ENCODE peak calls at places on chromosomes 5 and 9, in ten cellular contexts. Y is endothelial cell of umbilical vein; P is body of pancreas; V is left ventricle myocardium inferior; N is heart right ventricle; G is psoas muscle; J is lower lobe of right lung; O is H1; B is A673; W is CD8-positive, alpha-beta memory T cell. X is an unnamed sample.

GRCh38 chr5:34847056-34847455 is 8.1 kb downstream of the TTC23L start:
- DNase-seq in Y (no peak), P (no peak), V (no peak), N (no peak), G (no peak), J (no peak), O (no peak), B (no peak), W (no peak), X (peak)

GRCh38 chr5:18088020-18088579 is 453.8 kb downstream of the TAF11L14 start:
- DNase-seq in Y (no peak), P (no peak), V (no peak), N (no peak), G (no peak), J (no peak), O (no peak), B (no peak), W (no peak), X (no peak)

GRCh38 chr9:73154271-73154670 is 2.6 kb downstream of the ANXA1 start:
- DNase-seq in Y (no peak), P (no peak), V (no peak), N (no peak), G (no peak), J (no peak), O (no peak), B (no peak), W (no peak), X (no peak)

GRCh38 chr9:137341227-137341626 is 39.2 kb upstream of the NRARP start:
- DNase-seq in Y (no peak), P (no peak), V (no peak), N (no peak), G (no peak), J (no peak), O (no peak), B (no peak), W (no peak), X (no peak)

GRCh38 chr9:123534336-123534735 is 178.3 kb downstream of the CRB2 start:
- DNase-seq in Y (no peak), P (no peak), V (no peak), N (no peak), G (no peak), J (no peak), O (no peak), B (no peak), W (no peak), X (no peak)

GRCh38 chr5:55223219-55223987 is 3.7 kb downstream of the MCIDAS start:
- DNase-seq in Y (no peak), P (no peak), V (no peak), N (no peak), G (no peak), J (no peak), O (no peak), B (no peak), W (no peak), X (no peak)

GRCh38 chr5:159450417-159450816 is 120.1 kb upstream of the IL12B start:
- DNase-seq in Y (no peak), P (no peak), V (no peak), N (no peak), G (no peak), J (no peak), O (no peak), B (no peak), W (no peak), X (no peak)

GRCh38 chr5:318931-319601 is 2.4 kb upstream of the AHRR start:
- DNase-seq in Y (no peak), P (no peak), V (no peak), N (no peak), G (no peak), J (no peak), O (no peak), B (no peak), W (no peak), X (peak)

GRCh38 chr5:33524476-33524875 is 83.7 kb downstream of the TARS1 start:
- DNase-seq in Y (no peak), P (no peak), V (no peak), N (no peak), G (no peak), J (no peak), O (no peak), B (no peak), W (no peak), X (no peak)

GRCh38 chr9:128902351-128903078 is 18.3 kb upstream of the PHYHD1 start:
- DNase-seq in Y (no peak), P (no peak), V (peak), N (peak), G (no peak), J (peak), O (no peak), B (no peak), W (peak), X (no peak)

GRCh38 chr9:90025816-90026215 is 421.0 kb downstream of the GADD45G start:
- DNase-seq in Y (no peak), P (no peak), V (no peak), N (no peak), G (no peak), J (no peak), O (peak), B (no peak), W (no peak), X (peak)

GRCh38 chr9:124776952-124777645 is at the start of gene OLFML2A:
- DNase-seq in Y (no peak), P (no peak), V (no peak), N (peak), G (no peak), J (no peak), O (no peak), B (peak), W (no peak), X (peak)

GRCh38 chr5:10233505-10233904 is 16.2 kb downstream of the ATPSCKMT start:
- DNase-seq in Y (peak), P (no peak), V (no peak), N (no peak), G (no peak), J (no peak), O (no peak), B (peak), W (no peak), X (no peak)

GRCh38 chr9:99822096-99822595 is 461 bp downstream of the NR4A3 start:
- DNase-seq in Y (no peak), P (no peak), V (no peak), N (no peak), G (no peak), J (no peak), O (no peak), B (no peak), W (no peak), X (no peak)

GRCh38 chr5:170028124-170028523 is 47.8 kb upstream of the INSYN2B start:
- DNase-seq in Y (no peak), P (no peak), V (no peak), N (no peak), G (no peak), J (no peak), O (no peak), B (no peak), W (no peak), X (no peak)

GRCh38 chr5:176747670-176748072 is 62.7 kb upstream of the UNC5A start:
- DNase-seq in Y (no peak), P (no peak), V (no peak), N (no peak), G (no peak), J (no peak), O (no peak), B (no peak), W (no peak), X (peak)

GRCh38 chr9:135471751-135472640 is 7.6 kb upstream of the PPP1R26 start:
- DNase-seq in Y (no peak), P (no peak), V (no peak), N (no peak), G (no peak), J (no peak), O (no peak), B (no peak), W (no peak), X (no peak)

GRCh38 chr9:113564804-113565237 is 101.3 kb downstream of the RGS3 start:
- DNase-seq in Y (no peak), P (peak), V (peak), N (peak), G (peak), J (peak), O (no peak), B (peak), W (no peak), X (no peak)

GRCh38 chr5:54883374-54884194 is 101.8 kb downstream of the ESM1 start:
- DNase-seq in Y (peak), P (peak), V (peak), N (peak), G (peak), J (peak), O (peak), B (peak), W (no peak), X (peak)

GRCh38 chr9:36101916-36102741 is 34.4 kb upstream of the GLIPR2 start:
- DNase-seq in Y (peak), P (no peak), V (no peak), N (no peak), G (peak), J (no peak), O (peak), B (peak), W (no peak), X (peak)

GRCh38 chr5:42500003-42500599 is 76.9 kb downstream of the GHR start:
- DNase-seq in Y (no peak), P (no peak), V (no peak), N (no peak), G (no peak), J (no peak), O (no peak), B (no peak), W (no peak), X (no peak)

DNA sequence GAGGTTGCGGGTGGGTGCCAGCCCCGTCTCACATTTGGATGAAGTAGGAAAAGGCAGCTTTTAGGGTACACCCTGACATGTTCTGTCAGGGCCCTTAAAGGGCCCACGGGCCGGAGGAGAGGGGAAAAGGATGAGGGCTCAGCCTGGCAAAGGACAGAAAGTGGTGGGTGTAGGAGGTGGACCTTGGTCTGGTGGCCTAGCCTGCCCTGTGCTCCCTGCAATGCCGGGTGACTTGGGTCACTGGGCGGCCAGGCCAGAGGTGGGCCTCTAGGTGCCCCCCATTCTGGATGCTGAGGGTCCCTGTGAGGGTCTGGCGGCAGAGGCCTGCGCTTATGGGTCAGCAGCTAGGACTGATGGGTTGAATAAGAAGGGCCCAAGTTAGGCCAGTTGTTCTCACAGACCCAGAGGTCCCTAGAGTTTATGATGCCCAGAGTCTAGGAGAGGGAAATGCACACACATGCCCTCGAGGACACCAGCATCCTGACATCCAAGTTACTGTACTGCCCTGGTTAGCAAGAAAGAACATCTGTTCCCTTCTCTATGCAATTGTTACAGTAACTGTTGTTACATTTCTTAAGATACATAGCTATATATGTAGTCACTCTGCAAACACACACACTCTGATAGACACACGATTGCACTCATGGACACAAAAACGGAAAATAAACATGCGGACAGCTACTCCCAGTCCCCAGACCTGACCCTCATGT is 12.5 kb downstream of the TRIM7 start:
- DNase-seq in Y (no peak), P (no peak), V (no peak), N (no peak), G (no peak), J (no peak), O (no peak), B (no peak), W (no peak), X (no peak)
- H3K27ac ChIP-seq in Y (no peak), P (peak), V (peak), N (peak), G (peak), J (peak), O (no peak), B (peak), W (peak), X (peak)

DNA sequence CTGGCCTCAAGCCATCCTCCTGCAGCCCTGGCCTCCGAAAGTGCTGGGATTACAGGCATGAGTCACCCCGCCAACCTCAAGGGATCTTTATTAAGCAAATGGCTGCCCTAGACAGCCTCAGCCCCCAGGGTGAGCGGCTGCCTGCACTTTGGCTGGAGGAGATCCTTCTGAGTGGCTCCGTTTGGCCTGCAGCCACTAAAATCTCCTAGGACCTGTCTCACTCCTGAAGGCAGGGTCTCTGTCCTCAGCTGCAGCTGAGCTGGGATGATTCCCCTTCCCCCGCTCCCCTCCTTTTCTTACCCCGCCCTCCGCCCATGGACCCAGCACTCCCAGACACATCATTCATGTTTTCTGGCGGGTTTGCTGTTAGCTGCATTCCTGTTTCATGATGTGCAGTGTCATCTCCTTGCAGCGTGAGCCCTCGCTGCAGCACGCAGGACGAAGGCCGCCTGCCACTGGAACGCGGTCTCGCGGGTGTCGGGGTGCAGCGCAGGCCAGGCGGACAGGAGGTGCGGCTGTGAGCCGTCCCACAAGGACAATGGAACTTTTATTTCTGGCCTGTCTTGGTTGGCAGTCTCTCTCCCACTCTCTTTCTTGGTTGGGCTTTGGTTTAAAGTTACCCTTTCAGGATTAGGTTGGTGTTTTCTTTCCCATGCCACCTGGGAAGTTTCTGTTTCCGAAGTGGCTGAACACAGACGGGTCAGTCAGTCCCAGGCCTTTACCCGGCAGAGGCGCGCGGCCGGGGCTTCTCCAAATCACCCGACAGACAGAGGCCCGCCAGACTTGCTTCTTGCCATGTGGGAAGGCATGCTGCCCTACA is 137.1 kb downstream of the FOXD1 start:
- DNase-seq in Y (no peak), P (no peak), V (no peak), N (peak), G (peak), J (no peak), O (no peak), B (peak), W (no peak), X (no peak)
- H3K27ac ChIP-seq in Y (no peak), P (no peak), V (no peak), N (no peak), G (no peak), J (no peak), O (no peak), B (no peak), W (no peak), X (no peak)

GRCh38 chr5:56327810-56328209 is 94.7 kb upstream of the ANKRD55 start:
- DNase-seq in Y (peak), P (no peak), V (no peak), N (no peak), G (no peak), J (no peak), O (no peak), B (no peak), W (no peak), X (no peak)
- H3K27ac ChIP-seq in Y (no peak), P (peak), V (no peak), N (no peak), G (no peak), J (no peak), O (no peak), B (no peak), W (no peak), X (no peak)

DNA sequence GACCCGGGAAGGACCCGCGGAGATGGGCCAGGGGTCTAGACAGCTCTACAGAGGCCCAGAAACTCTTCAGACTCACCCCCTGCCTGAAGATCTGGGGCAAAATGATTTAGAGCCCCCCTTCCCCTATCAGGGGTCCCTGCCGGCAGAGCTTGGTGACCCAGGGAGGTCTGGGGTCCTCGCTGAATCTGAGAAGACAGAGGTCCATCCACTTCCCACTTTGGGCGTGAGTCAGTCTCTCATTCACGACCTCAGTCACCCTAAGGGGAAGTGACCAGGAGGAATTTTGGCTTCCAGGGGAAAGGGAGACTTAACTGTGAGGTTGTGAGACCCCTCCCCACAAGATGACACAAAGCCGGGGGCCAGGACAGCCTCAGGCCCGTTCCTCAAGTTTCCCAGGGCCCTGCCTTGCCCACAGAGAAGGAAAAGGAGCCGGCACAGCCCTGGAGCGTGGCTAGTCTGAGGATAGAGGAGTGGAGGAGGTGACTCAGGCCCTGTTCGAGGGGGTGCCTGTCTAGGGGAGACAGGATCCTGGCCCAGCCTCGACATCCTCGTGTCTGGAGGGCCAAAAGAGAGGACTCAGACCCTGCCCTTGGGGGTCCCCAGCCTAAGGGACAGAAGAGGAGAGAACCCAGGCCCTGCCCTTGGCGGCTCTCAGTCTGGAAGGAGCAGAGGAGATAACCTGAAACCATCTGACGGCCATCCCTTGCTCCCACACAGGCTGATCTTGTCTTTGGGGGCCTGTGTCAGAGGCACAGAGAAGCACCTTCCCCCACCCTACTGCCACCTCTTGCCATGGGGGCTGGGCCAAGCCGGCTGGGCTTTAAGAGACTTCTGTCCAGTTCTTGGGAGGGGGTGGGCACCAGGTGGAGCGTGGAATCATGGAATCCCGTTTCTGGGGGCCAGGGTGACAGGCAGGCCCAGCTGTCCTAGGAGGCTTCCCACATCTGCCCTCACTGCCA is 885 bp downstream of the PDLIM4 start:
- DNase-seq in Y (peak), P (no peak), V (no peak), N (no peak), G (peak), J (no peak), O (no peak), B (no peak), W (no peak), X (peak)
- H3K27ac ChIP-seq in Y (peak), P (no peak), V (peak), N (peak), G (peak), J (peak), O (no peak), B (no peak), W (peak), X (peak)

GRCh38 chr5:67807116-67807888 is 408.3 kb upstream of the PIK3R1 start:
- DNase-seq in Y (no peak), P (no peak), V (no peak), N (no peak), G (no peak), J (no peak), O (no peak), B (no peak), W (no peak), X (no peak)
- H3K27ac ChIP-seq in Y (no peak), P (no peak), V (peak), N (peak), G (peak), J (no peak), O (no peak), B (no peak), W (no peak), X (no peak)

DNA sequence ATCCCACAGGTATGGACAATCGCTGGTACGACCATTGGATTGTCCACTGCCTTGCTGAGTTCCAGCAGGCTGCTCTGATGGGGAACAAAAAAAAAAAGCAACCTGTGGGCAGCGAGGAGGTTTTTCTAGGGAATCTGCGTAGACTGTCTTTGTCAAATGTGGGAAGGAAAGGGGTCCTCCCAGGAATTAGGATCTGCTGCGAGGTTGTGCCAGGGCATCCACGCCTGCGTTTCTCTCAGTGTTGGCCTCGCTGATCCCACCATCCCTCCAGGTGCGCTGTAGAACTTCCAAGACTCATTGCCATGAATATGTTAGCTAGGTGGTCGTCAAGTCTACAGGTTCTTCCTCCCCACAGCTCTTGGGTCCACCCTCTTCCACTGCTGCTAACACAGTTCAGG is 79.7 kb upstream of the DMRT1 start:
- DNase-seq in Y (no peak), P (no peak), V (no peak), N (no peak), G (no peak), J (no peak), O (no peak), B (no peak), W (no peak), X (no peak)
- H3K27ac ChIP-seq in Y (no peak), P (peak), V (peak), N (no peak), G (no peak), J (no peak), O (no peak), B (no peak), W (no peak), X (no peak)